ENCODE peak calls at places on chromosomes 2 and 18, in nine cellular contexts. One of them, this sample, is unnamed.

GRCh38 chr2:41840702-41841551 is 206.9 kb upstream of the PKDCC start:
- DNase-seq in mammary epithelial cell: peak; percentile 94
- DNase-seq in tibial artery: peak; percentile 98
- DNase-seq in lung: peak; percentile 97
- DNase-seq in MM.1S: peak; percentile 98
- DNase-seq in neural progenitor cell: peak; percentile 95
- DNase-seq in stomach: peak; percentile 97
- DNase-seq in prostate gland: peak; percentile 97
- DNase-seq in ascending aorta: peak; percentile 97
- DNase-seq in this sample: peak; percentile 97

GRCh38 chr2:241064008-241064801 is 37.9 kb downstream of the MTERF4 start:
- DNase-seq in mammary epithelial cell: peak; percentile 56
- DNase-seq in tibial artery: no peak
- DNase-seq in lung: peak; percentile 66
- DNase-seq in MM.1S: peak; percentile 48
- DNase-seq in neural progenitor cell: no peak
- DNase-seq in stomach: peak; percentile 68
- DNase-seq in prostate gland: peak; percentile 69
- DNase-seq in ascending aorta: peak; percentile 40
- DNase-seq in this sample: peak; percentile 46

GRCh38 chr2:129913695-129914495 is 65.6 kb upstream of the RAB6C start:
- DNase-seq in mammary epithelial cell: no peak
- DNase-seq in tibial artery: no peak
- DNase-seq in lung: no peak
- DNase-seq in MM.1S: no peak
- DNase-seq in neural progenitor cell: no peak
- DNase-seq in stomach: peak; percentile 16
- DNase-seq in prostate gland: no peak
- DNase-seq in ascending aorta: peak; percentile 44
- DNase-seq in this sample: no peak

GRCh38 chr2:160294339-160294803 is 94.3 kb upstream of the ITGB6 start:
- DNase-seq in mammary epithelial cell: peak; percentile 42
- DNase-seq in tibial artery: no peak
- DNase-seq in lung: peak; percentile 65
- DNase-seq in MM.1S: no peak
- DNase-seq in neural progenitor cell: no peak
- DNase-seq in stomach: no peak
- DNase-seq in prostate gland: no peak
- DNase-seq in ascending aorta: peak; percentile 81
- DNase-seq in this sample: no peak

GRCh38 chr2:132667716-132668115 is 2.3 kb downstream of the LYPD1 start:
- DNase-seq in mammary epithelial cell: no peak
- DNase-seq in tibial artery: no peak
- DNase-seq in lung: no peak
- DNase-seq in MM.1S: no peak
- DNase-seq in neural progenitor cell: no peak
- DNase-seq in stomach: no peak
- DNase-seq in prostate gland: no peak
- DNase-seq in ascending aorta: no peak
- DNase-seq in this sample: no peak

GRCh38 chr18:46705521-46705920 is 48.5 kb upstream of the LOXHD1 start:
- DNase-seq in mammary epithelial cell: no peak
- DNase-seq in tibial artery: no peak
- DNase-seq in lung: no peak
- DNase-seq in MM.1S: no peak
- DNase-seq in neural progenitor cell: peak; percentile 61
- DNase-seq in stomach: no peak
- DNase-seq in prostate gland: no peak
- DNase-seq in ascending aorta: no peak
- DNase-seq in this sample: no peak

GRCh38 chr2:56018202-56018601 is 94.6 kb upstream of the EFEMP1 start:
- DNase-seq in mammary epithelial cell: no peak
- DNase-seq in tibial artery: no peak
- DNase-seq in lung: no peak
- DNase-seq in MM.1S: no peak
- DNase-seq in neural progenitor cell: peak; percentile 35
- DNase-seq in stomach: no peak
- DNase-seq in prostate gland: no peak
- DNase-seq in ascending aorta: no peak
- DNase-seq in this sample: no peak

GRCh38 chr2:79850912-79851311 is 338.1 kb downstream of the CTNNA2 start:
- DNase-seq in mammary epithelial cell: no peak
- DNase-seq in tibial artery: no peak
- DNase-seq in lung: no peak
- DNase-seq in MM.1S: no peak
- DNase-seq in neural progenitor cell: no peak
- DNase-seq in stomach: no peak
- DNase-seq in prostate gland: no peak
- DNase-seq in ascending aorta: no peak
- DNase-seq in this sample: no peak

GRCh38 chr18:78196280-78196679 is 783.3 kb upstream of the SALL3 start:
- DNase-seq in mammary epithelial cell: no peak
- DNase-seq in tibial artery: no peak
- DNase-seq in lung: no peak
- DNase-seq in MM.1S: no peak
- DNase-seq in neural progenitor cell: no peak
- DNase-seq in stomach: no peak
- DNase-seq in prostate gland: no peak
- DNase-seq in ascending aorta: no peak
- DNase-seq in this sample: no peak

DNA sequence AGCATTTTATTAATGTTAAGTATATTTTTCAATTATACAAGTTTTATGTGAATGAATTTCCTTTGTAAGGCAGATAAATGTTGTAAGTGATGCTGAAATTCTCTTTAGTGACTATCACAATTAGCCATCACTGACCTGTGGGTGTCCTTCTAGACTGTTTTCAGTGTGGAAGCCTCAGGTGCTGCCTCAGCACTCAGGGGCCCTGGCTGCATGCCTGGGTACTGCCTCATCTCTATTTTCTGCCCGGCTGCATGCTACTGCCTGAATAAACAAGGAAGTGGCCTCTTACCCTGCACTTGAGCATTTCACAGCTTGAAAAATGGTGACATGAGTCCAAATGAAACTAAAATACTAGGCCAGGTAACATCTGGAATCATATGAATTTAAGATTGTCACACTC is 787.6 kb upstream of the SALL3 start:
- DNase-seq in mammary epithelial cell: no peak
- DNase-seq in tibial artery: no peak
- DNase-seq in lung: peak; percentile 80
- DNase-seq in MM.1S: peak; percentile 46
- DNase-seq in neural progenitor cell: peak; percentile 23
- DNase-seq in stomach: no peak
- DNase-seq in prostate gland: peak; percentile 54
- DNase-seq in ascending aorta: no peak
- DNase-seq in this sample: no peak
- TF ChIP-seq CTCF in mammary epithelial cell: no peak
- TF ChIP-seq CTCF in tibial artery: no peak
- TF ChIP-seq CTCF in lung: no peak
- TF ChIP-seq CTCF in MM.1S: no peak
- TF ChIP-seq CTCF in neural progenitor cell: peak; percentile 16
- TF ChIP-seq CTCF in stomach: no peak
- TF ChIP-seq CTCF in prostate gland: peak; percentile 62
- TF ChIP-seq CTCF in ascending aorta: no peak
- TF ChIP-seq CTCF in this sample: no peak

DNA sequence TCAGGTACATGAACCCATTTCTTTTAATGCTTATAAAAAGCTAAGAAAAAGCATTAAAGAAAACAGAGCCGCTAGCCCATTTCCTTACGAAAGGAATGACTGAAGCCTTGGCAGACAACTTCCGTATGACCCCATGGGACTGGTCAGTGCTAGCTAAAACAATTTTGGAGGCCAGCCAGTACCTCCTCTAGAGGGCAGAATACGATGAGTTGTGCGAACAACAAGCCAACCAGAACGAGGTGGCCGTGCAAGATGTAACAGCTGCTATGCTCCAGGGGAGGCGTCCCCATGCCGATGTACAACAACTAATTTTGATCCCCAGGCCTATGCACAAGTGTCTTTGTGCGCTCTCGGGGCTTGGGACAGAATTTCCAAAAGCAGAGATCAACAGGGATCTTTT is 16.7 kb downstream of the MAP3K2 start:
- DNase-seq in mammary epithelial cell: no peak
- DNase-seq in tibial artery: peak; percentile 90
- DNase-seq in lung: no peak
- DNase-seq in MM.1S: no peak
- DNase-seq in neural progenitor cell: no peak
- DNase-seq in stomach: no peak
- DNase-seq in prostate gland: no peak
- DNase-seq in ascending aorta: peak; percentile 91
- DNase-seq in this sample: no peak
- H3K9me3 ChIP-seq in mammary epithelial cell: no peaks in the 10 kb centered on the region
- H3K9me3 ChIP-seq in tibial artery: peaks cover 9% of the 10 kb centered on the region
- H3K9me3 ChIP-seq in lung: no peaks in the 10 kb centered on the region
- H3K9me3 ChIP-seq in MM.1S: no peaks in the 10 kb centered on the region
- H3K9me3 ChIP-seq in neural progenitor cell: peaks cover 19% of the 10 kb centered on the region
- H3K9me3 ChIP-seq in stomach: no peaks in the 10 kb centered on the region
- H3K9me3 ChIP-seq in prostate gland: no peaks in the 10 kb centered on the region
- H3K9me3 ChIP-seq in ascending aorta: no peaks in the 10 kb centered on the region
- H3K9me3 ChIP-seq in this sample: peaks cover 14% of the 10 kb centered on the region

GRCh38 chr2:62217980-62218379 is 22.1 kb downstream of the B3GNT2 start:
- DNase-seq in mammary epithelial cell: no peak
- DNase-seq in tibial artery: no peak
- DNase-seq in lung: no peak
- DNase-seq in MM.1S: no peak
- DNase-seq in neural progenitor cell: no peak
- DNase-seq in stomach: no peak
- DNase-seq in prostate gland: no peak
- DNase-seq in ascending aorta: peak; percentile 12
- DNase-seq in this sample: no peak

GRCh38 chr2:62216113-62216512 is 20.2 kb downstream of the B3GNT2 start:
- DNase-seq in mammary epithelial cell: no peak
- DNase-seq in tibial artery: no peak
- DNase-seq in lung: no peak
- DNase-seq in MM.1S: no peak
- DNase-seq in neural progenitor cell: no peak
- DNase-seq in stomach: no peak
- DNase-seq in prostate gland: no peak
- DNase-seq in ascending aorta: no peak
- DNase-seq in this sample: no peak

GRCh38 chr2:62215306-62216064 is 19.6 kb downstream of the B3GNT2 start:
- DNase-seq in mammary epithelial cell: no peak
- DNase-seq in tibial artery: no peak
- DNase-seq in lung: no peak
- DNase-seq in MM.1S: no peak
- DNase-seq in neural progenitor cell: no peak
- DNase-seq in stomach: peak; percentile 32
- DNase-seq in prostate gland: no peak
- DNase-seq in ascending aorta: peak; percentile 57
- DNase-seq in this sample: no peak

GRCh38 chr2:62216616-62217015 is 20.7 kb downstream of the B3GNT2 start:
- DNase-seq in mammary epithelial cell: peak; percentile 74
- DNase-seq in tibial artery: peak; percentile 75
- DNase-seq in lung: no peak
- DNase-seq in MM.1S: no peak
- DNase-seq in neural progenitor cell: no peak
- DNase-seq in stomach: no peak
- DNase-seq in prostate gland: no peak
- DNase-seq in ascending aorta: peak; percentile 79
- DNase-seq in this sample: no peak

GRCh38 chr2:62217421-62217820 is 21.5 kb downstream of the B3GNT2 start:
- DNase-seq in mammary epithelial cell: no peak
- DNase-seq in tibial artery: no peak
- DNase-seq in lung: no peak
- DNase-seq in MM.1S: no peak
- DNase-seq in neural progenitor cell: no peak
- DNase-seq in stomach: no peak
- DNase-seq in prostate gland: no peak
- DNase-seq in ascending aorta: peak; percentile 60
- DNase-seq in this sample: no peak
- H3K36me3 ChIP-seq in mammary epithelial cell: peaks cover 3% of the 10 kb centered on the region
- H3K36me3 ChIP-seq in tibial artery: no peaks in the 10 kb centered on the region
- H3K36me3 ChIP-seq in lung: no peaks in the 10 kb centered on the region
- H3K36me3 ChIP-seq in MM.1S: no peaks in the 10 kb centered on the region
- H3K36me3 ChIP-seq in neural progenitor cell: no peaks in the 10 kb centered on the region
- H3K36me3 ChIP-seq in stomach: peaks cover 4% of the 10 kb centered on the region
- H3K36me3 ChIP-seq in prostate gland: no peaks in the 10 kb centered on the region
- H3K36me3 ChIP-seq in ascending aorta: no peaks in the 10 kb centered on the region
- H3K36me3 ChIP-seq in this sample: peaks cover 18% of the 10 kb centered on the region

GRCh38 chr2:127275356-127275755 is 18.6 kb downstream of the ERCC3 start:
- DNase-seq in mammary epithelial cell: no peak
- DNase-seq in tibial artery: no peak
- DNase-seq in lung: no peak
- DNase-seq in MM.1S: no peak
- DNase-seq in neural progenitor cell: no peak
- DNase-seq in stomach: no peak
- DNase-seq in prostate gland: no peak
- DNase-seq in ascending aorta: no peak
- DNase-seq in this sample: no peak

GRCh38 chr2:127275789-127276188 is 18.2 kb downstream of the ERCC3 start:
- DNase-seq in mammary epithelial cell: no peak
- DNase-seq in tibial artery: no peak
- DNase-seq in lung: no peak
- DNase-seq in MM.1S: no peak
- DNase-seq in neural progenitor cell: no peak
- DNase-seq in stomach: no peak
- DNase-seq in prostate gland: no peak
- DNase-seq in ascending aorta: no peak
- DNase-seq in this sample: no peak

GRCh38 chr2:127270663-127271062 is 23.3 kb downstream of the ERCC3 start:
- DNase-seq in mammary epithelial cell: no peak
- DNase-seq in tibial artery: no peak
- DNase-seq in lung: no peak
- DNase-seq in MM.1S: no peak
- DNase-seq in neural progenitor cell: no peak
- DNase-seq in stomach: no peak
- DNase-seq in prostate gland: no peak
- DNase-seq in ascending aorta: no peak
- DNase-seq in this sample: no peak
- TF ChIP-seq CTCF in mammary epithelial cell: peak; percentile 23
- TF ChIP-seq CTCF in tibial artery: no peak
- TF ChIP-seq CTCF in lung: no peak
- TF ChIP-seq CTCF in MM.1S: peak; percentile 32
- TF ChIP-seq CTCF in neural progenitor cell: no peak
- TF ChIP-seq CTCF in stomach: no peak
- TF ChIP-seq CTCF in prostate gland: no peak
- TF ChIP-seq CTCF in ascending aorta: no peak
- TF ChIP-seq CTCF in this sample: peak; percentile 55

DNA sequence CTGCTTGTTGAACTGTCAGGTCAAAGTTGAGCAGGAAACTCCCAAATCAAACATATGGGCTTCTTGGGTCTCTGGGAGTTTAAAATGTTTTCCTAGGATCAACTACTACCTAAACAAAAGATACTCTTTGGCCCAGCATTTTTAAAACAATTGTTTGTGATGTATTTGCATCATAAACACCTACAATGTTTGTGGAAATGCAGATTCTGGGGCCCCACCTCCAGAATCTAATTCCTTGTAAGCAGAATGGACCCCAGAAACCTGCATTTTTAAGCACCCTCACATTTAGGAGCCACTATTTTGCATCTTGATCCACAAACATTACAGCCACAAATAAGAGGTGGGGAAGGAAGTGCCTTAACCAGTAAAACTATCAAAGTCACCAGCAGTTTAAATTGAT is 104.1 kb downstream of the TMEM131 start:
- DNase-seq in mammary epithelial cell: no peak
- DNase-seq in tibial artery: no peak
- DNase-seq in lung: no peak
- DNase-seq in MM.1S: no peak
- DNase-seq in neural progenitor cell: no peak
- DNase-seq in stomach: no peak
- DNase-seq in prostate gland: no peak
- DNase-seq in ascending aorta: no peak
- DNase-seq in this sample: no peak
- H3K9me3 ChIP-seq in mammary epithelial cell: no peaks in the 10 kb centered on the region
- H3K9me3 ChIP-seq in tibial artery: peaks cover 5% of the 10 kb centered on the region
- H3K9me3 ChIP-seq in lung: no peaks in the 10 kb centered on the region
- H3K9me3 ChIP-seq in MM.1S: no peaks in the 10 kb centered on the region
- H3K9me3 ChIP-seq in neural progenitor cell: no peaks in the 10 kb centered on the region
- H3K9me3 ChIP-seq in stomach: no peaks in the 10 kb centered on the region
- H3K9me3 ChIP-seq in prostate gland: no peaks in the 10 kb centered on the region
- H3K9me3 ChIP-seq in ascending aorta: peaks cover 3% of the 10 kb centered on the region
- H3K9me3 ChIP-seq in this sample: peaks cover 7% of the 10 kb centered on the region

GRCh38 chr2:239186516-239186915 is 214.3 kb downstream of the HDAC4 start:
- DNase-seq in mammary epithelial cell: no peak
- DNase-seq in tibial artery: no peak
- DNase-seq in lung: no peak
- DNase-seq in MM.1S: no peak
- DNase-seq in neural progenitor cell: no peak
- DNase-seq in stomach: peak; percentile 7
- DNase-seq in prostate gland: no peak
- DNase-seq in ascending aorta: peak; percentile 48
- DNase-seq in this sample: no peak
- H3K36me3 ChIP-seq in mammary epithelial cell: no peaks in the 10 kb centered on the region
- H3K36me3 ChIP-seq in tibial artery: peaks cover 25% of the 10 kb centered on the region
- H3K36me3 ChIP-seq in lung: peaks cover 3% of the 10 kb centered on the region
- H3K36me3 ChIP-seq in MM.1S: no peaks in the 10 kb centered on the region
- H3K36me3 ChIP-seq in neural progenitor cell: peaks cover 4% of the 10 kb centered on the region
- H3K36me3 ChIP-seq in stomach: peaks cover 78% of the 10 kb centered on the region
- H3K36me3 ChIP-seq in prostate gland: no peaks in the 10 kb centered on the region
- H3K36me3 ChIP-seq in ascending aorta: peaks cover 21% of the 10 kb centered on the region
- H3K36me3 ChIP-seq in this sample: peaks cover 8% of the 10 kb centered on the region

This sample was measured in PC-9.